ENCODE peak calls at places on chromosomes 5 and 9, in seven cellular contexts. R is astrocyte; V is K562; C is GM23248; B is neuronal stem cell; E is left lung; F is CD4-positive, CD25-positive, alpha-beta regulatory T cell. O is an unnamed sample.

GRCh38 chr5:78275998-78276543 is 18.4 kb downstream of the AP3B1 start:
- DNase-seq in R (peak; percentile 5), V (no peak), C (peak; percentile 8), B (no peak), E (no peak), F (no peak), O (no peak)

GRCh38 chr5:79842991-79843390 is 148.1 kb downstream of the MTX3 start:
- DNase-seq in R (no peak), V (no peak), C (no peak), B (no peak), E (no peak), F (no peak), O (no peak)

GRCh38 chr5:167250996-167251395 is 1040.4 kb upstream of the WWC1 start:
- DNase-seq in R (no peak), V (no peak), C (no peak), B (no peak), E (no peak), F (no peak), O (no peak)

GRCh38 chr9:120532475-120532874 is 47.5 kb downstream of the CDK5RAP2 start:
- DNase-seq in R (peak; percentile 38), V (no peak), C (peak; percentile 73), B (no peak), E (peak; percentile 64), F (no peak), O (peak; percentile 71)

GRCh38 chr5:108515706-108516105 is 133.8 kb upstream of the FBXL17 start:
- DNase-seq in R (no peak), V (no peak), C (peak; percentile 6), B (no peak), E (no peak), F (no peak), O (no peak)

GRCh38 chr9:129860653-129861446 is 25.6 kb downstream of the USP20 start:
- DNase-seq in R (no peak), V (peak; percentile 67), C (no peak), B (no peak), E (peak; percentile 39), F (no peak), O (no peak)

GRCh38 chr5:143261748-143262392 is 141.6 kb downstream of the NR3C1 start:
- DNase-seq in R (peak; percentile 75), V (no peak), C (peak; percentile 88), B (no peak), E (no peak), F (no peak), O (no peak)

GRCh38 chr5:88389248-88390006 is 120.8 kb upstream of the TMEM161B start:
- DNase-seq in R (peak; percentile 9), V (no peak), C (no peak), B (no peak), E (no peak), F (no peak), O (no peak)

GRCh38 chr5:62306494-62307363 is 723 bp downstream of the KIF2A start:
- DNase-seq in R (peak; percentile 34), V (peak; percentile 65), C (peak; percentile 74), B (no peak), E (peak; percentile 92), F (peak; percentile 64), O (peak; percentile 81)

GRCh38 chr5:77909237-77909636 is 133.1 kb upstream of the TBCA start:
- DNase-seq in R (no peak), V (no peak), C (no peak), B (no peak), E (no peak), F (no peak), O (no peak)

GRCh38 chr5:58127132-58127485 is 332.8 kb downstream of the PLK2 start:
- DNase-seq in R (no peak), V (no peak), C (no peak), B (no peak), E (no peak), F (no peak), O (no peak)

GRCh38 chr5:175893466-175893865 is 22.1 kb downstream of the CPLX2 start:
- DNase-seq in R (no peak), V (no peak), C (no peak), B (no peak), E (no peak), F (no peak), O (no peak)

GRCh38 chr5:37838152-37838932 is 1.5 kb downstream of the GDNF start:
- DNase-seq in R (no peak), V (no peak), C (peak; percentile 82), B (no peak), E (no peak), F (no peak), O (no peak)

GRCh38 chr9:8734760-8735159 is 935.2 kb upstream of the DMAC1 start:
- DNase-seq in R (peak; percentile 74), V (no peak), C (no peak), B (no peak), E (no peak), F (no peak), O (no peak)

GRCh38 chr9:106784076-106784475 is 78.9 kb upstream of the ZNF462 start:
- DNase-seq in R (peak; percentile 72), V (no peak), C (peak; percentile 27), B (peak; percentile 3), E (no peak), F (no peak), O (no peak)

GRCh38 chr5:139709587-139710369 is 61.6 kb downstream of the CXXC5 start:
- DNase-seq in R (no peak), V (peak; percentile 75), C (no peak), B (peak; percentile 61), E (no peak), F (no peak), O (no peak)

GRCh38 chr5:146659961-146660360 is 144.0 kb upstream of the GPR151 start:
- DNase-seq in R (no peak), V (no peak), C (no peak), B (no peak), E (no peak), F (no peak), O (no peak)

GRCh38 chr9:107283621-107284616 is 840 bp downstream of the RAD23B start:
- DNase-seq in R (peak; percentile 64), V (peak; percentile 92), C (peak; percentile 83), B (peak; percentile 79), E (peak; percentile 95), F (peak; percentile 66), O (peak; percentile 90)

GRCh38 chr5:95923918-95924559 is 37.6 kb downstream of the ELL2 start:
- DNase-seq in R (no peak), V (peak; percentile 47), C (no peak), B (no peak), E (no peak), F (no peak), O (no peak)

GRCh38 chr9:118281787-118282186 is 577.6 kb downstream of the TLR4 start:
- DNase-seq in R (no peak), V (no peak), C (no peak), B (no peak), E (no peak), F (no peak), O (no peak)

GRCh38 chr5:137034213-137034612 is 464.9 kb downstream of the SPOCK1 start:
- DNase-seq in R (no peak), V (no peak), C (no peak), B (no peak), E (no peak), F (no peak), O (no peak)

GRCh38 chr9:88535226-88535931 is 401 bp downstream of the NXNL2 start:
- DNase-seq in R (no peak), V (no peak), C (no peak), B (no peak), E (peak; percentile 86), F (no peak), O (peak; percentile 77)

GRCh38 chr5:73431204-73431851 is 17.2 kb downstream of the FOXD1 start:
- DNase-seq in R (no peak), V (no peak), C (peak; percentile 30), B (no peak), E (no peak), F (no peak), O (no peak)

GRCh38 chr9:257957-258356 is 43.3 kb downstream of the DOCK8 start:
- DNase-seq in R (no peak), V (no peak), C (no peak), B (no peak), E (no peak), F (no peak), O (no peak)

GRCh38 chr9:6007770-6008168 is 7.7 kb downstream of the RANBP6 start:
- DNase-seq in R (peak; percentile 18), V (peak; percentile 78), C (peak; percentile 83), B (peak; percentile 89), E (no peak), F (peak; percentile 83), O (peak; percentile 91)

GRCh38 chr5:105677291-105677690 is 1993.4 kb downstream of the EFNA5 start:
- DNase-seq in R (no peak), V (no peak), C (no peak), B (no peak), E (no peak), F (no peak), O (no peak)

GRCh38 chr5:127833999-127834953 is 131.1 kb downstream of the CCDC192 start:
- DNase-seq in R (peak; percentile 22), V (no peak), C (peak; percentile 42), B (no peak), E (no peak), F (no peak), O (no peak)

GRCh38 chr9:127163409-127163808 is 41.0 kb upstream of the ANGPTL2 start:
- DNase-seq in R (peak; percentile 73), V (peak; percentile 9), C (peak; percentile 85), B (no peak), E (no peak), F (no peak), O (no peak)
- H3K4me1 ChIP-seq in R (peaks cover 26% of the 10 kb centered on the region), V (peaks cover 19% of the 10 kb centered on the region), C (peaks cover 36% of the 10 kb centered on the region), B (peaks cover 6% of the 10 kb centered on the region), E (peaks cover 12% of the 10 kb centered on the region), F (peaks cover 7% of the 10 kb centered on the region), O (peaks cover 4% of the 10 kb centered on the region)

DNA sequence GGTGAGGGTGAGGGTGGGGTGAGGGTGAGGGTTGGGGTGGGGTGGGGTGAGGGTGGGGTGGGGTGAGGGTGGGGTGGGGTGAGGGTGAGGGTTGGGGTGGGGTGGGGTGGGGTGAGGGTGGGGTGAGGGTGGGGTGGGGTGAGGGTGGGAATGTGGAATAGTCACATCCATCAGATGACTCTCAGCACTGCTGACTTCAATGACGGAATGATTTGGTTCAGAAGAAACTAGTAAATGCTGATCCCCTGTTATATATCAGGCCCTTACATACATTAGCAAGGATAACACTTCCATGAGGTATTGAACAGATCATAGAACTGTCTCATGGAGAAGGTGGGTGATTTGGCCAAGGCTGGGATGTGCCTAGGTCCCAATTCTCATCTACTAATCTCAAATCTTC is 24.5 kb upstream of the C5orf47 start:
- DNase-seq in R (no peak), V (no peak), C (no peak), B (no peak), E (no peak), F (no peak), O (no peak)
- H3K4me3 ChIP-seq in R (no peak overlapping the region), V (no peak overlapping the region), C (no peak overlapping the region), B (no peak overlapping the region), E (no peak overlapping the region), F (no peak overlapping the region), O (no peak overlapping the region)

GRCh38 chr9:137044502-137045177 is 1.3 kb downstream of the NPDC1 start:
- DNase-seq in R (no peak), V (no peak), C (peak; percentile 36), B (no peak), E (no peak), F (no peak), O (no peak)
- H3K4me1 ChIP-seq in R (peaks cover 16% of the 10 kb centered on the region), V (peaks cover 1% of the 10 kb centered on the region), C (peaks cover 8% of the 10 kb centered on the region), B (peaks cover 8% of the 10 kb centered on the region), E (peaks cover 50% of the 10 kb centered on the region), F (peaks cover 29% of the 10 kb centered on the region), O (peaks cover 23% of the 10 kb centered on the region)

DNA sequence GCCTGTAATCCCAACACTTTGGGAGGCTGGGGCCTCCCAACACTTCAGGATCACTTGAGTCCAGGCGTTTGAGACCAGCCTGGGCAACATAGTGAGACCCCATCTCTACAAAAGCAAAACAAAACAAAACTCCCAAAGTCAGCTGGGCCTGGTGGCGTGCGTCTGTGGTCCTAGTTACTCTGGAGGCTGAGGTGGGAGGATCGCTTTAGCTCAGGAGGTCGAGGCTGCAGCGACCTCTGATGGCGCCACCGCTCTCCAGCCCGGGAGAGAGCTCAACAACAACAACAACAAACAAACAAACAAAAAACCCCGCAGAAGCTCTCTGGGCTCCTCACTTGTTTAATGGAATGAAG is 528 bp downstream of the ACOT12 start:
- DNase-seq in R (no peak), V (no peak), C (no peak), B (no peak), E (no peak), F (no peak), O (no peak)
- H3K4me3 ChIP-seq in R (peak overlapping the region; percentile 52), V (no peak overlapping the region), C (peak overlapping the region; percentile 70), B (peak overlapping the region; percentile 80), E (peak overlapping the region; percentile 30), F (no peak overlapping the region), O (peak overlapping the region; percentile 33)

O was measured in upper lobe of right lung.